ENCODE peak calls at places on chromosomes 2 and 18, in eight cellular contexts. One of them, this sample, is unnamed.

GRCh38 chr2:10452334-10452733 is 4.2 kb upstream of the ODC1 start:
- DNase-seq in transverse colon: peak
- DNase-seq in suprapubic skin: no peak
- DNase-seq in GM12891: no peak
- DNase-seq in GM12878: no peak
- DNase-seq in stomach: peak
- DNase-seq in HCT116: no peak
- DNase-seq in HepG2: peak
- DNase-seq in this sample: no peak

GRCh38 chr2:237102428-237102827 is 16.7 kb downstream of the COPS8 start:
- DNase-seq in suprapubic skin: no peak
- DNase-seq in HCT116: no peak
- DNase-seq in transverse colon: no peak
- DNase-seq in GM12878: no peak
- DNase-seq in stomach: no peak
- DNase-seq in HepG2: no peak
- DNase-seq in GM12891: no peak
- DNase-seq in this sample: no peak

GRCh38 chr18:25735447-25735846 is 355.0 kb downstream of the SS18 start:
- DNase-seq in suprapubic skin: no peak
- DNase-seq in HepG2: no peak
- DNase-seq in GM12891: no peak
- DNase-seq in transverse colon: no peak
- DNase-seq in GM12878: no peak
- DNase-seq in HCT116: no peak
- DNase-seq in stomach: no peak
- DNase-seq in this sample: no peak

GRCh38 chr18:10908760-10909159 is 240.6 kb downstream of the PIEZO2 start:
- DNase-seq in GM12878: no peak
- DNase-seq in HepG2: peak
- DNase-seq in GM12891: no peak
- DNase-seq in stomach: no peak
- DNase-seq in HCT116: no peak
- DNase-seq in suprapubic skin: no peak
- DNase-seq in transverse colon: no peak
- DNase-seq in this sample: no peak

GRCh38 chr2:105072039-105072438 is 34.2 kb downstream of the MRPS9 start:
- DNase-seq in suprapubic skin: no peak
- DNase-seq in HCT116: no peak
- DNase-seq in HepG2: no peak
- DNase-seq in transverse colon: no peak
- DNase-seq in GM12878: peak
- DNase-seq in GM12891: peak
- DNase-seq in stomach: no peak
- DNase-seq in this sample: no peak

GRCh38 chr2:129619471-129619870 is 360.0 kb upstream of the RAB6C start:
- DNase-seq in transverse colon: no peak
- DNase-seq in GM12878: no peak
- DNase-seq in suprapubic skin: no peak
- DNase-seq in GM12891: no peak
- DNase-seq in HepG2: no peak
- DNase-seq in stomach: no peak
- DNase-seq in HCT116: no peak
- DNase-seq in this sample: no peak

GRCh38 chr18:53458944-53459580 is 765.4 kb downstream of the MBD2 start:
- DNase-seq in stomach: no peak
- DNase-seq in suprapubic skin: no peak
- DNase-seq in GM12878: no peak
- DNase-seq in HCT116: no peak
- DNase-seq in GM12891: no peak
- DNase-seq in HepG2: no peak
- DNase-seq in transverse colon: no peak
- DNase-seq in this sample: no peak

GRCh38 chr2:209431701-209432100 is 7.9 kb downstream of the MAP2 start:
- DNase-seq in GM12878: no peak
- DNase-seq in transverse colon: no peak
- DNase-seq in HCT116: no peak
- DNase-seq in HepG2: no peak
- DNase-seq in suprapubic skin: no peak
- DNase-seq in stomach: no peak
- DNase-seq in GM12891: no peak
- DNase-seq in this sample: no peak

GRCh38 chr2:110727923-110728322 is 4.5 kb upstream of the ACOXL start:
- DNase-seq in GM12878: no peak
- DNase-seq in GM12891: no peak
- DNase-seq in transverse colon: no peak
- DNase-seq in stomach: no peak
- DNase-seq in HepG2: no peak
- DNase-seq in HCT116: no peak
- DNase-seq in suprapubic skin: no peak
- DNase-seq in this sample: no peak

GRCh38 chr2:157876066-157876770 is at the start of gene ACVR1:
- DNase-seq in HepG2: peak
- DNase-seq in GM12878: no peak
- DNase-seq in GM12891: peak
- DNase-seq in stomach: peak
- DNase-seq in suprapubic skin: peak
- DNase-seq in HCT116: peak
- DNase-seq in transverse colon: peak
- DNase-seq in this sample: peak
- TF ChIP-seq POLR2AphosphoS5 in HepG2: peak
- TF ChIP-seq POLR2AphosphoS5 in GM12878: no peak
- TF ChIP-seq POLR2AphosphoS5 in GM12891: no peak
- TF ChIP-seq POLR2AphosphoS5 in stomach: peak
- TF ChIP-seq POLR2AphosphoS5 in suprapubic skin: peak
- TF ChIP-seq POLR2AphosphoS5 in HCT116: peak
- TF ChIP-seq POLR2AphosphoS5 in transverse colon: peak
- TF ChIP-seq POLR2AphosphoS5 in this sample: no peak

GRCh38 chr2:233854241-233854981 is at the start of gene HJURP:
- DNase-seq in GM12878: peak
- DNase-seq in suprapubic skin: peak
- DNase-seq in HCT116: peak
- DNase-seq in transverse colon: peak
- DNase-seq in HepG2: peak
- DNase-seq in GM12891: peak
- DNase-seq in stomach: peak
- DNase-seq in this sample: peak
- TF ChIP-seq POLR2A in GM12878: peak
- TF ChIP-seq POLR2A in suprapubic skin: no peak
- TF ChIP-seq POLR2A in HCT116: peak
- TF ChIP-seq POLR2A in transverse colon: peak
- TF ChIP-seq POLR2A in HepG2: peak
- TF ChIP-seq POLR2A in GM12891: peak
- TF ChIP-seq POLR2A in stomach: peak
- TF ChIP-seq POLR2A in this sample: peak

GRCh38 chr2:112627060-112628040 is 18.4 kb upstream of the SLC20A1 start:
- DNase-seq in stomach: peak
- DNase-seq in HCT116: no peak
- DNase-seq in GM12891: no peak
- DNase-seq in HepG2: no peak
- DNase-seq in transverse colon: no peak
- DNase-seq in suprapubic skin: peak
- DNase-seq in GM12878: no peak
- DNase-seq in this sample: no peak

GRCh38 chr2:112629224-112629623 is 16.5 kb upstream of the SLC20A1 start:
- DNase-seq in HepG2: no peak
- DNase-seq in suprapubic skin: no peak
- DNase-seq in stomach: no peak
- DNase-seq in transverse colon: no peak
- DNase-seq in GM12878: no peak
- DNase-seq in HCT116: no peak
- DNase-seq in GM12891: no peak
- DNase-seq in this sample: no peak

GRCh38 chr2:112633708-112634107 is 12.0 kb upstream of the SLC20A1 start:
- DNase-seq in transverse colon: peak
- DNase-seq in GM12878: no peak
- DNase-seq in stomach: no peak
- DNase-seq in HCT116: no peak
- DNase-seq in HepG2: no peak
- DNase-seq in suprapubic skin: peak
- DNase-seq in GM12891: no peak
- DNase-seq in this sample: no peak

GRCh38 chr2:112629823-112630222 is 15.9 kb upstream of the SLC20A1 start:
- DNase-seq in stomach: no peak
- DNase-seq in HCT116: no peak
- DNase-seq in transverse colon: no peak
- DNase-seq in GM12878: no peak
- DNase-seq in suprapubic skin: peak
- DNase-seq in GM12891: no peak
- DNase-seq in HepG2: no peak
- DNase-seq in this sample: no peak

GRCh38 chr2:112630268-112630667 is 15.5 kb upstream of the SLC20A1 start:
- DNase-seq in stomach: no peak
- DNase-seq in HCT116: no peak
- DNase-seq in HepG2: no peak
- DNase-seq in suprapubic skin: peak
- DNase-seq in transverse colon: no peak
- DNase-seq in GM12891: no peak
- DNase-seq in GM12878: no peak
- DNase-seq in this sample: no peak
- TF ChIP-seq POLR2AphosphoS5 in stomach: no peak
- TF ChIP-seq POLR2AphosphoS5 in HCT116: no peak
- TF ChIP-seq POLR2AphosphoS5 in HepG2: no peak
- TF ChIP-seq POLR2AphosphoS5 in suprapubic skin: no peak
- TF ChIP-seq POLR2AphosphoS5 in transverse colon: no peak
- TF ChIP-seq POLR2AphosphoS5 in GM12891: no peak
- TF ChIP-seq POLR2AphosphoS5 in GM12878: no peak
- TF ChIP-seq POLR2AphosphoS5 in this sample: no peak

DNA sequence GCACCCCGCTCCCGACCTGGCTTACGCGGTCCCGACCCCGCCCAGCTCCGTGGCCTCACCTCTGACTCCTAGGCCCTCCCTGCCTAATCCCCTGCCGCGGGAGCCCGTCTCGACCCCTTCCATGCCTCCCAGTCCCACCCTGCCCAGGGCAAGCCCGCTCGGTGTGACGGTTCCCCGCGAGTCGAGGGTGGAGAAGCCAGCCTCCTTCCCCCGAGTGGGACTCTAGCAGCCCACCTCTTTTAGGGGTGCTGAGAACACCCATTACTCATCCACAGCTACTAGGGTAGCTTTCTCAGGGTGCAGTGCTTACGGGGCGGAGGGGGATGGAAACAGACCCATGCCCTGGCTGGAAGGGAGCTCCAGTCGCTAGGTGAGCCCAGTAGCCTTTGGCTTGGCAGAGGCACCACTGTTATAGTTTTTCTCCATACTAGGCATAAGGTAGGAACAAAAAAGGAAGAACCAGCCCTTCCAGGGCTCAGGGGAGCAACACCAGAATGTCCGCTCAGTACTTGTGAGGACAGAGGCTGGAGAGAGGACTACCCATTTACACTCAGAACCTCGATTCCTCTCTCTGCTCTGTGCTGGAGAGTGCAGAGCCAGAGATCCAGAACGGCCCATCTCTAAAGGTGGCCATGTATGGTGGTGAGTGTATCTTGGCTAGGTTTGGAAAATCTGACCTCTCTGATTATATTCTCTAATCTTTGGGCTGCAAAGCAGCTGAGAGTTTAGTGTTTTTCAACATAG is 606 bp downstream of the AGBL5 start:
- DNase-seq in suprapubic skin: peak
- DNase-seq in HepG2: no peak
- DNase-seq in stomach: peak
- DNase-seq in HCT116: no peak
- DNase-seq in transverse colon: peak
- DNase-seq in GM12891: no peak
- DNase-seq in GM12878: no peak
- DNase-seq in this sample: no peak
- TF ChIP-seq POLR2A in suprapubic skin: no peak
- TF ChIP-seq POLR2A in HepG2: peak
- TF ChIP-seq POLR2A in stomach: no peak
- TF ChIP-seq POLR2A in HCT116: no peak
- TF ChIP-seq POLR2A in transverse colon: no peak
- TF ChIP-seq POLR2A in GM12891: no peak
- TF ChIP-seq POLR2A in GM12878: no peak
- TF ChIP-seq POLR2A in this sample: no peak

GRCh38 chr2:192438239-192438638 is 243.5 kb upstream of the TMEFF2 start:
- DNase-seq in HCT116: no peak
- DNase-seq in transverse colon: no peak
- DNase-seq in suprapubic skin: no peak
- DNase-seq in GM12891: no peak
- DNase-seq in GM12878: no peak
- DNase-seq in HepG2: no peak
- DNase-seq in stomach: no peak
- DNase-seq in this sample: no peak
- TF ChIP-seq POLR2AphosphoS5 in HCT116: no peak
- TF ChIP-seq POLR2AphosphoS5 in transverse colon: no peak
- TF ChIP-seq POLR2AphosphoS5 in suprapubic skin: no peak
- TF ChIP-seq POLR2AphosphoS5 in GM12891: no peak
- TF ChIP-seq POLR2AphosphoS5 in GM12878: no peak
- TF ChIP-seq POLR2AphosphoS5 in HepG2: no peak
- TF ChIP-seq POLR2AphosphoS5 in stomach: no peak
- TF ChIP-seq POLR2AphosphoS5 in this sample: no peak

DNA sequence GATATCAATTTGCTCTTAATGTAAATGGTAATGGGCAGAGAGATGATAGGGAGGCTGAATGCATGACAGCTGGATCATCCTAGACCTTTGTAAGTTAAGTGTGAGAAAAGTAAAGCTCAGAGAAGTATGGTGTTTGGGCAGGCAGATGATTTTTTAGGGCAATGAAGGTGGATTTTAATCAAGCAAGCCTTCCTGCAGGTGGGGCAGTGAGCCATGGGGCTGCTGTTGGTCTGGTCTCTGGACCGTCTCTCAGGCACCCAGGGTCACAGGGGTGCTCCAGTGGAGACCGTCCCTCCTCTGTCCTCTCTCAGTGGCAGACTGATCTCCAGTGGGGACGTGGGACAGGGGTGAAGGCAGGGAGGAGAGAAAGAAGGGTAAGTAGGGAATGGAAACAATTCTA is 69.8 kb upstream of the STK17B start:
- DNase-seq in GM12878: no peak
- DNase-seq in GM12891: no peak
- DNase-seq in suprapubic skin: no peak
- DNase-seq in transverse colon: peak
- DNase-seq in HepG2: no peak
- DNase-seq in stomach: no peak
- DNase-seq in HCT116: no peak
- DNase-seq in this sample: no peak
- TF ChIP-seq POLR2A in GM12878: no peak
- TF ChIP-seq POLR2A in GM12891: no peak
- TF ChIP-seq POLR2A in suprapubic skin: no peak
- TF ChIP-seq POLR2A in transverse colon: no peak
- TF ChIP-seq POLR2A in HepG2: no peak
- TF ChIP-seq POLR2A in stomach: no peak
- TF ChIP-seq POLR2A in HCT116: no peak
- TF ChIP-seq POLR2A in this sample: no peak

DNA sequence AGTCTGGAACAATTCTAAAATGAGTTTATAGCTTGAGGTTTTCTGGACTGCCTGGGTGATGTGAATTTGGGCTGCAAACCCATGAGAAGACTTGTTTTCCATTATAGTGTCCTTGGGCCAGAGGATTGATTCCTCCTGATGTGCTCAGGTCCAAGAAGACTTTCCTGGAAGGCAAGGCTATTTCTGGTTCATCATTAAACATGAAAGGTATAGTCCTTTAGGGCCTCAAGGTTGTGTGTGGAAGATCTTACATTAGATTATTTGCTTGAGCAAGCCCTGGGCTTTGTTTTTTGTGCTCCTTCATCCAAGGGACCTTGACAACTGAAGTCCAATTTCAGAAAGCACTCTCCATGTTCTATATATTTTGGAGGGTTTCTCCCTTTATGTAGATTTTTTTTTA is 26.8 kb upstream of the NEDD4L start:
- DNase-seq in stomach: no peak
- DNase-seq in GM12878: no peak
- DNase-seq in HCT116: no peak
- DNase-seq in HepG2: no peak
- DNase-seq in GM12891: no peak
- DNase-seq in suprapubic skin: no peak
- DNase-seq in transverse colon: no peak
- DNase-seq in this sample: no peak
- TF ChIP-seq POLR2AphosphoS5 in stomach: no peak
- TF ChIP-seq POLR2AphosphoS5 in GM12878: no peak
- TF ChIP-seq POLR2AphosphoS5 in HCT116: no peak
- TF ChIP-seq POLR2AphosphoS5 in HepG2: no peak
- TF ChIP-seq POLR2AphosphoS5 in GM12891: no peak
- TF ChIP-seq POLR2AphosphoS5 in suprapubic skin: no peak
- TF ChIP-seq POLR2AphosphoS5 in transverse colon: no peak
- TF ChIP-seq POLR2AphosphoS5 in this sample: no peak

This sample was measured in GM12892.